ENCODE peak calls at places on chromosomes 7 and 10, in eight cellular contexts. One of them, this sample, is unnamed.

GRCh38 chr10:130065251-130065650 is 45.4 kb downstream of the C10orf143 start:
- DNase-seq in activated naive CD8-positive, alpha-beta T cell treated with anti-CD3 and anti-CD28 coated beads, Interleukin-2, amount 50 U/mL, for 16 hours: no peak
- DNase-seq in DMS153: no peak
- DNase-seq in DMS 273 treated with DMSO at 0.1 percent for 48 hours: no peak
- DNase-seq in substantia nigra: no peak
- DNase-seq in CD4-positive, CD25-positive, alpha-beta regulatory T cell: no peak
- DNase-seq in activated T-helper 1 cell treated with anti-CD3 and anti-CD28 coated beads, Interleukin-12 subunit alpha, Interleukin-12 subunit beta, Interleukin-2, Interleukin-4 antibody, amounts not matched to agents 30 ng/mL and 10 ng/mL and 1 ng/mL, durations not matched to agents 14 hours and 24 hours and 36 hours: no peak
- DNase-seq in sciatic nerve: no peak
- DNase-seq in this sample: no peak

GRCh38 chr7:158010956-158011698 is 576.5 kb downstream of the PTPRN2 start:
- DNase-seq in activated naive CD8-positive, alpha-beta T cell treated with anti-CD3 and anti-CD28 coated beads, Interleukin-2, amount 50 U/mL, for 16 hours: no peak
- DNase-seq in DMS153: no peak
- DNase-seq in DMS 273 treated with DMSO at 0.1 percent for 48 hours: no peak
- DNase-seq in substantia nigra: no peak
- DNase-seq in CD4-positive, CD25-positive, alpha-beta regulatory T cell: no peak
- DNase-seq in activated T-helper 1 cell treated with anti-CD3 and anti-CD28 coated beads, Interleukin-12 subunit alpha, Interleukin-12 subunit beta, Interleukin-2, Interleukin-4 antibody, amounts not matched to agents 30 ng/mL and 10 ng/mL and 1 ng/mL, durations not matched to agents 14 hours and 24 hours and 36 hours: no peak
- DNase-seq in sciatic nerve: no peak
- DNase-seq in this sample: peak; percentile 32

GRCh38 chr7:111113263-111114017 is 22.5 kb downstream of the LRRN3 start:
- DNase-seq in activated naive CD8-positive, alpha-beta T cell treated with anti-CD3 and anti-CD28 coated beads, Interleukin-2, amount 50 U/mL, for 16 hours: no peak
- DNase-seq in DMS153: no peak
- DNase-seq in DMS 273 treated with DMSO at 0.1 percent for 48 hours: no peak
- DNase-seq in substantia nigra: no peak
- DNase-seq in CD4-positive, CD25-positive, alpha-beta regulatory T cell: no peak
- DNase-seq in activated T-helper 1 cell treated with anti-CD3 and anti-CD28 coated beads, Interleukin-12 subunit alpha, Interleukin-12 subunit beta, Interleukin-2, Interleukin-4 antibody, amounts not matched to agents 30 ng/mL and 10 ng/mL and 1 ng/mL, durations not matched to agents 14 hours and 24 hours and 36 hours: no peak
- DNase-seq in sciatic nerve: no peak
- DNase-seq in this sample: no peak

GRCh38 chr10:86969421-86970041 is 1.2 kb downstream of the ADIRF start:
- DNase-seq in activated naive CD8-positive, alpha-beta T cell treated with anti-CD3 and anti-CD28 coated beads, Interleukin-2, amount 50 U/mL, for 16 hours: no peak
- DNase-seq in DMS153: no peak
- DNase-seq in DMS 273 treated with DMSO at 0.1 percent for 48 hours: peak; percentile 1
- DNase-seq in substantia nigra: no peak
- DNase-seq in CD4-positive, CD25-positive, alpha-beta regulatory T cell: no peak
- DNase-seq in activated T-helper 1 cell treated with anti-CD3 and anti-CD28 coated beads, Interleukin-12 subunit alpha, Interleukin-12 subunit beta, Interleukin-2, Interleukin-4 antibody, amounts not matched to agents 30 ng/mL and 10 ng/mL and 1 ng/mL, durations not matched to agents 14 hours and 24 hours and 36 hours: no peak
- DNase-seq in sciatic nerve: no peak
- DNase-seq in this sample: no peak

GRCh38 chr10:74377476-74377875 is 226.5 kb downstream of the ADK start:
- DNase-seq in activated naive CD8-positive, alpha-beta T cell treated with anti-CD3 and anti-CD28 coated beads, Interleukin-2, amount 50 U/mL, for 16 hours: no peak
- DNase-seq in DMS153: no peak
- DNase-seq in DMS 273 treated with DMSO at 0.1 percent for 48 hours: no peak
- DNase-seq in substantia nigra: no peak
- DNase-seq in CD4-positive, CD25-positive, alpha-beta regulatory T cell: no peak
- DNase-seq in activated T-helper 1 cell treated with anti-CD3 and anti-CD28 coated beads, Interleukin-12 subunit alpha, Interleukin-12 subunit beta, Interleukin-2, Interleukin-4 antibody, amounts not matched to agents 30 ng/mL and 10 ng/mL and 1 ng/mL, durations not matched to agents 14 hours and 24 hours and 36 hours: no peak
- DNase-seq in sciatic nerve: no peak
- DNase-seq in this sample: no peak

GRCh38 chr7:36075561-36075960 is 77.5 kb upstream of the EEPD1 start:
- DNase-seq in activated naive CD8-positive, alpha-beta T cell treated with anti-CD3 and anti-CD28 coated beads, Interleukin-2, amount 50 U/mL, for 16 hours: no peak
- DNase-seq in DMS153: no peak
- DNase-seq in DMS 273 treated with DMSO at 0.1 percent for 48 hours: no peak
- DNase-seq in substantia nigra: no peak
- DNase-seq in CD4-positive, CD25-positive, alpha-beta regulatory T cell: no peak
- DNase-seq in activated T-helper 1 cell treated with anti-CD3 and anti-CD28 coated beads, Interleukin-12 subunit alpha, Interleukin-12 subunit beta, Interleukin-2, Interleukin-4 antibody, amounts not matched to agents 30 ng/mL and 10 ng/mL and 1 ng/mL, durations not matched to agents 14 hours and 24 hours and 36 hours: no peak
- DNase-seq in sciatic nerve: no peak
- DNase-seq in this sample: no peak

GRCh38 chr7:15687645-15688025 is 1.2 kb upstream of the MEOX2 start:
- DNase-seq in activated naive CD8-positive, alpha-beta T cell treated with anti-CD3 and anti-CD28 coated beads, Interleukin-2, amount 50 U/mL, for 16 hours: no peak
- DNase-seq in DMS153: no peak
- DNase-seq in DMS 273 treated with DMSO at 0.1 percent for 48 hours: no peak
- DNase-seq in substantia nigra: no peak
- DNase-seq in CD4-positive, CD25-positive, alpha-beta regulatory T cell: no peak
- DNase-seq in activated T-helper 1 cell treated with anti-CD3 and anti-CD28 coated beads, Interleukin-12 subunit alpha, Interleukin-12 subunit beta, Interleukin-2, Interleukin-4 antibody, amounts not matched to agents 30 ng/mL and 10 ng/mL and 1 ng/mL, durations not matched to agents 14 hours and 24 hours and 36 hours: no peak
- DNase-seq in sciatic nerve: no peak
- DNase-seq in this sample: peak; percentile 72

GRCh38 chr7:16034353-16034752 is 347.9 kb upstream of the MEOX2 start:
- DNase-seq in activated naive CD8-positive, alpha-beta T cell treated with anti-CD3 and anti-CD28 coated beads, Interleukin-2, amount 50 U/mL, for 16 hours: no peak
- DNase-seq in DMS153: no peak
- DNase-seq in DMS 273 treated with DMSO at 0.1 percent for 48 hours: no peak
- DNase-seq in substantia nigra: no peak
- DNase-seq in CD4-positive, CD25-positive, alpha-beta regulatory T cell: no peak
- DNase-seq in activated T-helper 1 cell treated with anti-CD3 and anti-CD28 coated beads, Interleukin-12 subunit alpha, Interleukin-12 subunit beta, Interleukin-2, Interleukin-4 antibody, amounts not matched to agents 30 ng/mL and 10 ng/mL and 1 ng/mL, durations not matched to agents 14 hours and 24 hours and 36 hours: no peak
- DNase-seq in sciatic nerve: no peak
- DNase-seq in this sample: no peak

GRCh38 chr10:52740913-52741675 is 31.5 kb downstream of the MBL2 start:
- DNase-seq in activated naive CD8-positive, alpha-beta T cell treated with anti-CD3 and anti-CD28 coated beads, Interleukin-2, amount 50 U/mL, for 16 hours: no peak
- DNase-seq in DMS153: no peak
- DNase-seq in DMS 273 treated with DMSO at 0.1 percent for 48 hours: no peak
- DNase-seq in substantia nigra: peak; percentile 40
- DNase-seq in CD4-positive, CD25-positive, alpha-beta regulatory T cell: no peak
- DNase-seq in activated T-helper 1 cell treated with anti-CD3 and anti-CD28 coated beads, Interleukin-12 subunit alpha, Interleukin-12 subunit beta, Interleukin-2, Interleukin-4 antibody, amounts not matched to agents 30 ng/mL and 10 ng/mL and 1 ng/mL, durations not matched to agents 14 hours and 24 hours and 36 hours: peak; percentile 9
- DNase-seq in sciatic nerve: peak; percentile 61
- DNase-seq in this sample: no peak

GRCh38 chr10:111034598-111035310 is 42.1 kb upstream of the ADRA2A start:
- DNase-seq in activated naive CD8-positive, alpha-beta T cell treated with anti-CD3 and anti-CD28 coated beads, Interleukin-2, amount 50 U/mL, for 16 hours: no peak
- DNase-seq in DMS153: no peak
- DNase-seq in DMS 273 treated with DMSO at 0.1 percent for 48 hours: no peak
- DNase-seq in substantia nigra: no peak
- DNase-seq in CD4-positive, CD25-positive, alpha-beta regulatory T cell: no peak
- DNase-seq in activated T-helper 1 cell treated with anti-CD3 and anti-CD28 coated beads, Interleukin-12 subunit alpha, Interleukin-12 subunit beta, Interleukin-2, Interleukin-4 antibody, amounts not matched to agents 30 ng/mL and 10 ng/mL and 1 ng/mL, durations not matched to agents 14 hours and 24 hours and 36 hours: no peak
- DNase-seq in sciatic nerve: no peak
- DNase-seq in this sample: no peak

GRCh38 chr7:100739934-100740333 is 6.5 kb downstream of the ZAN start:
- DNase-seq in activated naive CD8-positive, alpha-beta T cell treated with anti-CD3 and anti-CD28 coated beads, Interleukin-2, amount 50 U/mL, for 16 hours: no peak
- DNase-seq in DMS153: no peak
- DNase-seq in DMS 273 treated with DMSO at 0.1 percent for 48 hours: no peak
- DNase-seq in substantia nigra: no peak
- DNase-seq in CD4-positive, CD25-positive, alpha-beta regulatory T cell: no peak
- DNase-seq in activated T-helper 1 cell treated with anti-CD3 and anti-CD28 coated beads, Interleukin-12 subunit alpha, Interleukin-12 subunit beta, Interleukin-2, Interleukin-4 antibody, amounts not matched to agents 30 ng/mL and 10 ng/mL and 1 ng/mL, durations not matched to agents 14 hours and 24 hours and 36 hours: no peak
- DNase-seq in sciatic nerve: no peak
- DNase-seq in this sample: no peak

GRCh38 chr7:36155811-36156361 is 2.8 kb downstream of the EEPD1 start:
- DNase-seq in activated naive CD8-positive, alpha-beta T cell treated with anti-CD3 and anti-CD28 coated beads, Interleukin-2, amount 50 U/mL, for 16 hours: no peak
- DNase-seq in DMS153: peak; percentile 57
- DNase-seq in DMS 273 treated with DMSO at 0.1 percent for 48 hours: no peak
- DNase-seq in substantia nigra: peak; percentile 82
- DNase-seq in CD4-positive, CD25-positive, alpha-beta regulatory T cell: no peak
- DNase-seq in activated T-helper 1 cell treated with anti-CD3 and anti-CD28 coated beads, Interleukin-12 subunit alpha, Interleukin-12 subunit beta, Interleukin-2, Interleukin-4 antibody, amounts not matched to agents 30 ng/mL and 10 ng/mL and 1 ng/mL, durations not matched to agents 14 hours and 24 hours and 36 hours: no peak
- DNase-seq in sciatic nerve: peak; percentile 64
- DNase-seq in this sample: no peak

GRCh38 chr7:150481207-150481920 is 30.9 kb downstream of the GIMAP8 start:
- DNase-seq in activated naive CD8-positive, alpha-beta T cell treated with anti-CD3 and anti-CD28 coated beads, Interleukin-2, amount 50 U/mL, for 16 hours: no peak
- DNase-seq in DMS153: no peak
- DNase-seq in DMS 273 treated with DMSO at 0.1 percent for 48 hours: no peak
- DNase-seq in substantia nigra: no peak
- DNase-seq in CD4-positive, CD25-positive, alpha-beta regulatory T cell: no peak
- DNase-seq in activated T-helper 1 cell treated with anti-CD3 and anti-CD28 coated beads, Interleukin-12 subunit alpha, Interleukin-12 subunit beta, Interleukin-2, Interleukin-4 antibody, amounts not matched to agents 30 ng/mL and 10 ng/mL and 1 ng/mL, durations not matched to agents 14 hours and 24 hours and 36 hours: peak; percentile 60
- DNase-seq in sciatic nerve: no peak
- DNase-seq in this sample: no peak

GRCh38 chr10:22534849-22535604 is 179.4 kb downstream of the PIP4K2A start:
- DNase-seq in activated naive CD8-positive, alpha-beta T cell treated with anti-CD3 and anti-CD28 coated beads, Interleukin-2, amount 50 U/mL, for 16 hours: no peak
- DNase-seq in DMS153: no peak
- DNase-seq in DMS 273 treated with DMSO at 0.1 percent for 48 hours: no peak
- DNase-seq in substantia nigra: no peak
- DNase-seq in CD4-positive, CD25-positive, alpha-beta regulatory T cell: no peak
- DNase-seq in activated T-helper 1 cell treated with anti-CD3 and anti-CD28 coated beads, Interleukin-12 subunit alpha, Interleukin-12 subunit beta, Interleukin-2, Interleukin-4 antibody, amounts not matched to agents 30 ng/mL and 10 ng/mL and 1 ng/mL, durations not matched to agents 14 hours and 24 hours and 36 hours: no peak
- DNase-seq in sciatic nerve: no peak
- DNase-seq in this sample: no peak

GRCh38 chr10:15262036-15262713 is 93.7 kb upstream of the NMT2 start:
- DNase-seq in activated naive CD8-positive, alpha-beta T cell treated with anti-CD3 and anti-CD28 coated beads, Interleukin-2, amount 50 U/mL, for 16 hours: no peak
- DNase-seq in DMS153: no peak
- DNase-seq in DMS 273 treated with DMSO at 0.1 percent for 48 hours: no peak
- DNase-seq in substantia nigra: no peak
- DNase-seq in CD4-positive, CD25-positive, alpha-beta regulatory T cell: no peak
- DNase-seq in activated T-helper 1 cell treated with anti-CD3 and anti-CD28 coated beads, Interleukin-12 subunit alpha, Interleukin-12 subunit beta, Interleukin-2, Interleukin-4 antibody, amounts not matched to agents 30 ng/mL and 10 ng/mL and 1 ng/mL, durations not matched to agents 14 hours and 24 hours and 36 hours: no peak
- DNase-seq in sciatic nerve: no peak
- DNase-seq in this sample: no peak

GRCh38 chr7:44104880-44105771 is 981 bp downstream of the AEBP1 start:
- DNase-seq in activated naive CD8-positive, alpha-beta T cell treated with anti-CD3 and anti-CD28 coated beads, Interleukin-2, amount 50 U/mL, for 16 hours: no peak
- DNase-seq in DMS153: no peak
- DNase-seq in DMS 273 treated with DMSO at 0.1 percent for 48 hours: no peak
- DNase-seq in substantia nigra: peak; percentile 80
- DNase-seq in CD4-positive, CD25-positive, alpha-beta regulatory T cell: no peak
- DNase-seq in activated T-helper 1 cell treated with anti-CD3 and anti-CD28 coated beads, Interleukin-12 subunit alpha, Interleukin-12 subunit beta, Interleukin-2, Interleukin-4 antibody, amounts not matched to agents 30 ng/mL and 10 ng/mL and 1 ng/mL, durations not matched to agents 14 hours and 24 hours and 36 hours: no peak
- DNase-seq in sciatic nerve: no peak
- DNase-seq in this sample: no peak

GRCh38 chr10:97796651-97797050 is 24.9 kb upstream of the SFRP5 start:
- DNase-seq in activated naive CD8-positive, alpha-beta T cell treated with anti-CD3 and anti-CD28 coated beads, Interleukin-2, amount 50 U/mL, for 16 hours: no peak
- DNase-seq in DMS153: no peak
- DNase-seq in DMS 273 treated with DMSO at 0.1 percent for 48 hours: no peak
- DNase-seq in substantia nigra: no peak
- DNase-seq in CD4-positive, CD25-positive, alpha-beta regulatory T cell: no peak
- DNase-seq in activated T-helper 1 cell treated with anti-CD3 and anti-CD28 coated beads, Interleukin-12 subunit alpha, Interleukin-12 subunit beta, Interleukin-2, Interleukin-4 antibody, amounts not matched to agents 30 ng/mL and 10 ng/mL and 1 ng/mL, durations not matched to agents 14 hours and 24 hours and 36 hours: peak; percentile 47
- DNase-seq in sciatic nerve: no peak
- DNase-seq in this sample: no peak

GRCh38 chr7:80263321-80263720 is 128.7 kb downstream of the GNAI1 start:
- DNase-seq in activated naive CD8-positive, alpha-beta T cell treated with anti-CD3 and anti-CD28 coated beads, Interleukin-2, amount 50 U/mL, for 16 hours: no peak
- DNase-seq in DMS153: no peak
- DNase-seq in DMS 273 treated with DMSO at 0.1 percent for 48 hours: no peak
- DNase-seq in substantia nigra: no peak
- DNase-seq in CD4-positive, CD25-positive, alpha-beta regulatory T cell: no peak
- DNase-seq in activated T-helper 1 cell treated with anti-CD3 and anti-CD28 coated beads, Interleukin-12 subunit alpha, Interleukin-12 subunit beta, Interleukin-2, Interleukin-4 antibody, amounts not matched to agents 30 ng/mL and 10 ng/mL and 1 ng/mL, durations not matched to agents 14 hours and 24 hours and 36 hours: no peak
- DNase-seq in sciatic nerve: no peak
- DNase-seq in this sample: no peak

GRCh38 chr10:132266594-132267161 is 41.1 kb downstream of the STK32C start:
- DNase-seq in activated naive CD8-positive, alpha-beta T cell treated with anti-CD3 and anti-CD28 coated beads, Interleukin-2, amount 50 U/mL, for 16 hours: no peak
- DNase-seq in DMS153: no peak
- DNase-seq in DMS 273 treated with DMSO at 0.1 percent for 48 hours: no peak
- DNase-seq in substantia nigra: no peak
- DNase-seq in CD4-positive, CD25-positive, alpha-beta regulatory T cell: no peak
- DNase-seq in activated T-helper 1 cell treated with anti-CD3 and anti-CD28 coated beads, Interleukin-12 subunit alpha, Interleukin-12 subunit beta, Interleukin-2, Interleukin-4 antibody, amounts not matched to agents 30 ng/mL and 10 ng/mL and 1 ng/mL, durations not matched to agents 14 hours and 24 hours and 36 hours: no peak
- DNase-seq in sciatic nerve: no peak
- DNase-seq in this sample: no peak

GRCh38 chr7:43639858-43640491 is 57.1 kb downstream of the STK17A start:
- DNase-seq in activated naive CD8-positive, alpha-beta T cell treated with anti-CD3 and anti-CD28 coated beads, Interleukin-2, amount 50 U/mL, for 16 hours: no peak
- DNase-seq in DMS153: peak; percentile 99
- DNase-seq in DMS 273 treated with DMSO at 0.1 percent for 48 hours: peak; percentile 31
- DNase-seq in substantia nigra: no peak
- DNase-seq in CD4-positive, CD25-positive, alpha-beta regulatory T cell: no peak
- DNase-seq in activated T-helper 1 cell treated with anti-CD3 and anti-CD28 coated beads, Interleukin-12 subunit alpha, Interleukin-12 subunit beta, Interleukin-2, Interleukin-4 antibody, amounts not matched to agents 30 ng/mL and 10 ng/mL and 1 ng/mL, durations not matched to agents 14 hours and 24 hours and 36 hours: no peak
- DNase-seq in sciatic nerve: peak; percentile 72
- DNase-seq in this sample: peak; percentile 100

GRCh38 chr7:130384841-130385599 is 4.7 kb downstream of the CPA1 start:
- DNase-seq in activated naive CD8-positive, alpha-beta T cell treated with anti-CD3 and anti-CD28 coated beads, Interleukin-2, amount 50 U/mL, for 16 hours: no peak
- DNase-seq in DMS153: no peak
- DNase-seq in DMS 273 treated with DMSO at 0.1 percent for 48 hours: no peak
- DNase-seq in substantia nigra: no peak
- DNase-seq in CD4-positive, CD25-positive, alpha-beta regulatory T cell: no peak
- DNase-seq in activated T-helper 1 cell treated with anti-CD3 and anti-CD28 coated beads, Interleukin-12 subunit alpha, Interleukin-12 subunit beta, Interleukin-2, Interleukin-4 antibody, amounts not matched to agents 30 ng/mL and 10 ng/mL and 1 ng/mL, durations not matched to agents 14 hours and 24 hours and 36 hours: no peak
- DNase-seq in sciatic nerve: no peak
- DNase-seq in this sample: no peak

GRCh38 chr7:127807340-127807739 is 155.3 kb downstream of the SND1 start:
- DNase-seq in activated naive CD8-positive, alpha-beta T cell treated with anti-CD3 and anti-CD28 coated beads, Interleukin-2, amount 50 U/mL, for 16 hours: no peak
- DNase-seq in DMS153: no peak
- DNase-seq in DMS 273 treated with DMSO at 0.1 percent for 48 hours: no peak
- DNase-seq in substantia nigra: no peak
- DNase-seq in CD4-positive, CD25-positive, alpha-beta regulatory T cell: no peak
- DNase-seq in activated T-helper 1 cell treated with anti-CD3 and anti-CD28 coated beads, Interleukin-12 subunit alpha, Interleukin-12 subunit beta, Interleukin-2, Interleukin-4 antibody, amounts not matched to agents 30 ng/mL and 10 ng/mL and 1 ng/mL, durations not matched to agents 14 hours and 24 hours and 36 hours: no peak
- DNase-seq in sciatic nerve: no peak
- DNase-seq in this sample: no peak

GRCh38 chr7:635227-635626 is 91.3 kb upstream of the DNAAF5 start:
- DNase-seq in activated naive CD8-positive, alpha-beta T cell treated with anti-CD3 and anti-CD28 coated beads, Interleukin-2, amount 50 U/mL, for 16 hours: no peak
- DNase-seq in DMS153: no peak
- DNase-seq in DMS 273 treated with DMSO at 0.1 percent for 48 hours: no peak
- DNase-seq in substantia nigra: no peak
- DNase-seq in CD4-positive, CD25-positive, alpha-beta regulatory T cell: no peak
- DNase-seq in activated T-helper 1 cell treated with anti-CD3 and anti-CD28 coated beads, Interleukin-12 subunit alpha, Interleukin-12 subunit beta, Interleukin-2, Interleukin-4 antibody, amounts not matched to agents 30 ng/mL and 10 ng/mL and 1 ng/mL, durations not matched to agents 14 hours and 24 hours and 36 hours: no peak
- DNase-seq in sciatic nerve: peak; percentile 44
- DNase-seq in this sample: no peak

GRCh38 chr7:111953611-111954010 is 252.6 kb downstream of the DOCK4 start:
- DNase-seq in activated naive CD8-positive, alpha-beta T cell treated with anti-CD3 and anti-CD28 coated beads, Interleukin-2, amount 50 U/mL, for 16 hours: no peak
- DNase-seq in DMS153: peak; percentile 31
- DNase-seq in DMS 273 treated with DMSO at 0.1 percent for 48 hours: peak; percentile 34
- DNase-seq in substantia nigra: peak; percentile 29
- DNase-seq in CD4-positive, CD25-positive, alpha-beta regulatory T cell: no peak
- DNase-seq in activated T-helper 1 cell treated with anti-CD3 and anti-CD28 coated beads, Interleukin-12 subunit alpha, Interleukin-12 subunit beta, Interleukin-2, Interleukin-4 antibody, amounts not matched to agents 30 ng/mL and 10 ng/mL and 1 ng/mL, durations not matched to agents 14 hours and 24 hours and 36 hours: no peak
- DNase-seq in sciatic nerve: no peak
- DNase-seq in this sample: peak; percentile 30

GRCh38 chr7:128110641-128111365 is 79.6 kb upstream of the LRRC4 start:
- DNase-seq in activated naive CD8-positive, alpha-beta T cell treated with anti-CD3 and anti-CD28 coated beads, Interleukin-2, amount 50 U/mL, for 16 hours: no peak
- DNase-seq in DMS153: no peak
- DNase-seq in DMS 273 treated with DMSO at 0.1 percent for 48 hours: no peak
- DNase-seq in substantia nigra: no peak
- DNase-seq in CD4-positive, CD25-positive, alpha-beta regulatory T cell: no peak
- DNase-seq in activated T-helper 1 cell treated with anti-CD3 and anti-CD28 coated beads, Interleukin-12 subunit alpha, Interleukin-12 subunit beta, Interleukin-2, Interleukin-4 antibody, amounts not matched to agents 30 ng/mL and 10 ng/mL and 1 ng/mL, durations not matched to agents 14 hours and 24 hours and 36 hours: no peak
- DNase-seq in sciatic nerve: no peak
- DNase-seq in this sample: no peak

GRCh38 chr10:52486840-52487611 is 172.9 kb downstream of the DKK1 start:
- DNase-seq in activated naive CD8-positive, alpha-beta T cell treated with anti-CD3 and anti-CD28 coated beads, Interleukin-2, amount 50 U/mL, for 16 hours: no peak
- DNase-seq in DMS153: no peak
- DNase-seq in DMS 273 treated with DMSO at 0.1 percent for 48 hours: no peak
- DNase-seq in substantia nigra: no peak
- DNase-seq in CD4-positive, CD25-positive, alpha-beta regulatory T cell: no peak
- DNase-seq in activated T-helper 1 cell treated with anti-CD3 and anti-CD28 coated beads, Interleukin-12 subunit alpha, Interleukin-12 subunit beta, Interleukin-2, Interleukin-4 antibody, amounts not matched to agents 30 ng/mL and 10 ng/mL and 1 ng/mL, durations not matched to agents 14 hours and 24 hours and 36 hours: no peak
- DNase-seq in sciatic nerve: no peak
- DNase-seq in this sample: no peak

GRCh38 chr7:156897673-156898072 is 4.7 kb upstream of the LMBR1 start:
- DNase-seq in activated naive CD8-positive, alpha-beta T cell treated with anti-CD3 and anti-CD28 coated beads, Interleukin-2, amount 50 U/mL, for 16 hours: no peak
- DNase-seq in DMS153: no peak
- DNase-seq in DMS 273 treated with DMSO at 0.1 percent for 48 hours: no peak
- DNase-seq in substantia nigra: no peak
- DNase-seq in CD4-positive, CD25-positive, alpha-beta regulatory T cell: no peak
- DNase-seq in activated T-helper 1 cell treated with anti-CD3 and anti-CD28 coated beads, Interleukin-12 subunit alpha, Interleukin-12 subunit beta, Interleukin-2, Interleukin-4 antibody, amounts not matched to agents 30 ng/mL and 10 ng/mL and 1 ng/mL, durations not matched to agents 14 hours and 24 hours and 36 hours: no peak
- DNase-seq in sciatic nerve: no peak
- DNase-seq in this sample: no peak

GRCh38 chr7:151925446-151926335 is 30.6 kb upstream of the GALNTL5 start:
- DNase-seq in activated naive CD8-positive, alpha-beta T cell treated with anti-CD3 and anti-CD28 coated beads, Interleukin-2, amount 50 U/mL, for 16 hours: no peak
- DNase-seq in DMS153: peak; percentile 73
- DNase-seq in DMS 273 treated with DMSO at 0.1 percent for 48 hours: no peak
- DNase-seq in substantia nigra: no peak
- DNase-seq in CD4-positive, CD25-positive, alpha-beta regulatory T cell: no peak
- DNase-seq in activated T-helper 1 cell treated with anti-CD3 and anti-CD28 coated beads, Interleukin-12 subunit alpha, Interleukin-12 subunit beta, Interleukin-2, Interleukin-4 antibody, amounts not matched to agents 30 ng/mL and 10 ng/mL and 1 ng/mL, durations not matched to agents 14 hours and 24 hours and 36 hours: no peak
- DNase-seq in sciatic nerve: no peak
- DNase-seq in this sample: peak; percentile 78

GRCh38 chr7:102064361-102065025 is 222.2 kb upstream of the SH2B2 start:
- DNase-seq in activated naive CD8-positive, alpha-beta T cell treated with anti-CD3 and anti-CD28 coated beads, Interleukin-2, amount 50 U/mL, for 16 hours: no peak
- DNase-seq in DMS153: no peak
- DNase-seq in DMS 273 treated with DMSO at 0.1 percent for 48 hours: no peak
- DNase-seq in substantia nigra: peak; percentile 21
- DNase-seq in CD4-positive, CD25-positive, alpha-beta regulatory T cell: no peak
- DNase-seq in activated T-helper 1 cell treated with anti-CD3 and anti-CD28 coated beads, Interleukin-12 subunit alpha, Interleukin-12 subunit beta, Interleukin-2, Interleukin-4 antibody, amounts not matched to agents 30 ng/mL and 10 ng/mL and 1 ng/mL, durations not matched to agents 14 hours and 24 hours and 36 hours: no peak
- DNase-seq in sciatic nerve: no peak
- DNase-seq in this sample: no peak

GRCh38 chr10:13681095-13681494 is 94.3 kb downstream of the PRPF18 start:
- DNase-seq in activated naive CD8-positive, alpha-beta T cell treated with anti-CD3 and anti-CD28 coated beads, Interleukin-2, amount 50 U/mL, for 16 hours: no peak
- DNase-seq in DMS153: peak; percentile 92
- DNase-seq in DMS 273 treated with DMSO at 0.1 percent for 48 hours: no peak
- DNase-seq in substantia nigra: no peak
- DNase-seq in CD4-positive, CD25-positive, alpha-beta regulatory T cell: no peak
- DNase-seq in activated T-helper 1 cell treated with anti-CD3 and anti-CD28 coated beads, Interleukin-12 subunit alpha, Interleukin-12 subunit beta, Interleukin-2, Interleukin-4 antibody, amounts not matched to agents 30 ng/mL and 10 ng/mL and 1 ng/mL, durations not matched to agents 14 hours and 24 hours and 36 hours: no peak
- DNase-seq in sciatic nerve: no peak
- DNase-seq in this sample: peak; percentile 26

GRCh38 chr7:37095122-37095521 is 353.5 kb downstream of the ELMO1 start:
- DNase-seq in activated naive CD8-positive, alpha-beta T cell treated with anti-CD3 and anti-CD28 coated beads, Interleukin-2, amount 50 U/mL, for 16 hours: no peak
- DNase-seq in DMS153: no peak
- DNase-seq in DMS 273 treated with DMSO at 0.1 percent for 48 hours: no peak
- DNase-seq in substantia nigra: no peak
- DNase-seq in CD4-positive, CD25-positive, alpha-beta regulatory T cell: no peak
- DNase-seq in activated T-helper 1 cell treated with anti-CD3 and anti-CD28 coated beads, Interleukin-12 subunit alpha, Interleukin-12 subunit beta, Interleukin-2, Interleukin-4 antibody, amounts not matched to agents 30 ng/mL and 10 ng/mL and 1 ng/mL, durations not matched to agents 14 hours and 24 hours and 36 hours: no peak
- DNase-seq in sciatic nerve: no peak
- DNase-seq in this sample: no peak

This sample was measured in NCI-H748 treated with DMSO at 0.1 percent for 48 hours.